ENCODE peak calls at places on chromosomes 4 and X, in four cellular contexts. One of them, this sample, is unnamed.

GRCh38 chr4:128757712-128758111 is 51.8 kb upstream of the JADE1 start:
- DNase-seq in fibroblast of mammary gland: no peak
- DNase-seq in fibroblast of pulmonary artery: no peak
- DNase-seq in lower leg skin: no peak
- DNase-seq in this sample: peak; percentile 40

GRCh38 chr4:123889376-123889945 is 492.9 kb downstream of the SPRY1 start:
- DNase-seq in fibroblast of mammary gland: peak; percentile 57
- DNase-seq in lower leg skin: no peak
- DNase-seq in fibroblast of pulmonary artery: peak; percentile 91
- DNase-seq in this sample: peak; percentile 60

GRCh38 chrX:18577400-18577799 is 94.5 kb downstream of the RS1 start:
- DNase-seq in fibroblast of pulmonary artery: no peak
- DNase-seq in fibroblast of mammary gland: no peak
- DNase-seq in lower leg skin: no peak
- DNase-seq in this sample: no peak

GRCh38 chr4:15037923-15038541 is 35.8 kb downstream of the CPEB2 start:
- DNase-seq in lower leg skin: no peak
- DNase-seq in fibroblast of mammary gland: no peak
- DNase-seq in fibroblast of pulmonary artery: peak; percentile 31
- DNase-seq in this sample: no peak

GRCh38 chr4:173835863-173836262 is 305.8 kb upstream of the HAND2 start:
- DNase-seq in fibroblast of pulmonary artery: peak; percentile 77
- DNase-seq in lower leg skin: no peak
- DNase-seq in fibroblast of mammary gland: peak; percentile 67
- DNase-seq in this sample: peak; percentile 68

GRCh38 chr4:104966349-104967033 is 180.2 kb upstream of the TET2 start:
- DNase-seq in fibroblast of pulmonary artery: peak; percentile 33
- DNase-seq in fibroblast of mammary gland: no peak
- DNase-seq in lower leg skin: no peak
- DNase-seq in this sample: no peak

GRCh38 chr4:83552085-83552484 is 16.2 kb downstream of the GPAT3 start:
- DNase-seq in fibroblast of mammary gland: peak; percentile 72
- DNase-seq in lower leg skin: no peak
- DNase-seq in fibroblast of pulmonary artery: peak; percentile 31
- DNase-seq in this sample: peak; percentile 66

GRCh38 chr4:165394275-165394674 is 15.5 kb downstream of the CPE start:
- DNase-seq in fibroblast of mammary gland: peak; percentile 58
- DNase-seq in fibroblast of pulmonary artery: peak; percentile 76
- DNase-seq in lower leg skin: no peak
- DNase-seq in this sample: no peak

GRCh38 chr4:153000068-153000420 is 63.9 kb downstream of the FHDC1 start:
- DNase-seq in fibroblast of pulmonary artery: no peak
- DNase-seq in lower leg skin: no peak
- DNase-seq in fibroblast of mammary gland: no peak
- DNase-seq in this sample: no peak

GRCh38 chr4:47474799-47475198 is 10.3 kb upstream of the ATP10D start:
- DNase-seq in fibroblast of pulmonary artery: no peak
- DNase-seq in fibroblast of mammary gland: no peak
- DNase-seq in lower leg skin: no peak
- DNase-seq in this sample: no peak

GRCh38 chr4:96845798-96846197 is 1005.9 kb downstream of the PDHA2 start:
- DNase-seq in fibroblast of pulmonary artery: no peak
- DNase-seq in lower leg skin: no peak
- DNase-seq in fibroblast of mammary gland: no peak
- DNase-seq in this sample: no peak

GRCh38 chr4:76748649-76749048 is 149.3 kb downstream of the SOWAHB start:
- DNase-seq in fibroblast of mammary gland: peak; percentile 59
- DNase-seq in lower leg skin: no peak
- DNase-seq in fibroblast of pulmonary artery: peak; percentile 51
- DNase-seq in this sample: peak; percentile 60

GRCh38 chrX:47247206-47247998 is 14.6 kb downstream of the USP11 start:
- DNase-seq in lower leg skin: peak; percentile 53
- DNase-seq in fibroblast of pulmonary artery: peak; percentile 25
- DNase-seq in fibroblast of mammary gland: peak; percentile 93
- DNase-seq in this sample: peak; percentile 69

GRCh38 chr4:40731792-40732245 is 17.9 kb upstream of the NSUN7 start:
- DNase-seq in lower leg skin: no peak
- DNase-seq in fibroblast of pulmonary artery: no peak
- DNase-seq in fibroblast of mammary gland: no peak
- DNase-seq in this sample: no peak

GRCh38 chrX:32644476-32644875 is 566.9 kb downstream of the DMD start:
- DNase-seq in fibroblast of mammary gland: no peak
- DNase-seq in lower leg skin: no peak
- DNase-seq in fibroblast of pulmonary artery: no peak
- DNase-seq in this sample: no peak

GRCh38 chr4:73742776-73743175 is 2.4 kb downstream of the CXCL8 start:
- DNase-seq in fibroblast of pulmonary artery: no peak
- DNase-seq in fibroblast of mammary gland: no peak
- DNase-seq in lower leg skin: no peak
- DNase-seq in this sample: no peak

DNA sequence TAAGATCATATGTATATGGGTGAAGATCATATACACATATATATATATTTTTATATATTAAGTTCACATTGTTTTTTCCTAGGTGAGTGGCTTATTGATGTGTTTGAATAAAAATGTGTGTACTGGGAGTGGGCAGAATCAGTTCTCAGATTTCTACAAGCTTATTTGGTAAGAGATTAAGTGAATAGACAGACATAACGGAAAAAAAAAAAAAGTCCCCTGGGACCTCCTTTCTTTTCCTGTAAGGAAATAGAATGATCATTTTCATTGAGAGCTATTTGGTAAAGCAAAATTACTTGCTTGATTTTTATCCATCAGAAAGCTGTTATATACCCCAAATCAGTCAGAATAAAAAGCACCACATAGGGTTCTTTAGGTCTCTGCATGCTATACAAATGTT is 597.7 kb downstream of the PCDH18 start:
- DNase-seq in lower leg skin: no peak
- DNase-seq in fibroblast of pulmonary artery: peak; percentile 22
- DNase-seq in fibroblast of mammary gland: peak; percentile 60
- DNase-seq in this sample: no peak
- TF ChIP-seq CTCF in lower leg skin: no peak
- TF ChIP-seq CTCF in fibroblast of pulmonary artery: no peak
- TF ChIP-seq CTCF in fibroblast of mammary gland: no peak
- TF ChIP-seq CTCF in this sample: no peak

GRCh38 chr4:17510582-17510981 is 1.3 kb downstream of the QDPR start:
- DNase-seq in fibroblast of mammary gland: no peak
- DNase-seq in lower leg skin: no peak
- DNase-seq in fibroblast of pulmonary artery: no peak
- DNase-seq in this sample: no peak
- TF ChIP-seq CTCF in fibroblast of mammary gland: no peak
- TF ChIP-seq CTCF in lower leg skin: no peak
- TF ChIP-seq CTCF in fibroblast of pulmonary artery: no peak
- TF ChIP-seq CTCF in this sample: no peak

GRCh38 chrX:153857348-153857903 is 27.1 kb upstream of the PDZD4 start:
- DNase-seq in fibroblast of mammary gland: no peak
- DNase-seq in lower leg skin: no peak
- DNase-seq in fibroblast of pulmonary artery: no peak
- DNase-seq in this sample: no peak

GRCh38 chrX:153853902-153854267 is 23.5 kb upstream of the PDZD4 start:
- DNase-seq in lower leg skin: no peak
- DNase-seq in fibroblast of mammary gland: no peak
- DNase-seq in fibroblast of pulmonary artery: no peak
- DNase-seq in this sample: no peak

GRCh38 chrX:153853180-153853901 is 23.0 kb upstream of the PDZD4 start:
- DNase-seq in fibroblast of pulmonary artery: no peak
- DNase-seq in fibroblast of mammary gland: no peak
- DNase-seq in lower leg skin: no peak
- DNase-seq in this sample: no peak

GRCh38 chrX:153851981-153852380 is 21.6 kb upstream of the PDZD4 start:
- DNase-seq in fibroblast of pulmonary artery: no peak
- DNase-seq in lower leg skin: no peak
- DNase-seq in fibroblast of mammary gland: no peak
- DNase-seq in this sample: no peak

GRCh38 chrX:153854702-153855101 is 24.4 kb upstream of the PDZD4 start:
- DNase-seq in lower leg skin: no peak
- DNase-seq in fibroblast of mammary gland: no peak
- DNase-seq in fibroblast of pulmonary artery: no peak
- DNase-seq in this sample: no peak
- TF ChIP-seq CTCF in lower leg skin: no peak
- TF ChIP-seq CTCF in fibroblast of mammary gland: no peak
- TF ChIP-seq CTCF in fibroblast of pulmonary artery: no peak
- TF ChIP-seq CTCF in this sample: no peak

GRCh38 chrX:37910186-37910585 is 62.8 kb upstream of the DYNLT3 start:
- DNase-seq in fibroblast of pulmonary artery: no peak
- DNase-seq in lower leg skin: no peak
- DNase-seq in fibroblast of mammary gland: no peak
- DNase-seq in this sample: no peak

GRCh38 chrX:37904833-37905232 is 57.5 kb upstream of the DYNLT3 start:
- DNase-seq in fibroblast of mammary gland: peak; percentile 4
- DNase-seq in lower leg skin: no peak
- DNase-seq in fibroblast of pulmonary artery: no peak
- DNase-seq in this sample: no peak

GRCh38 chrX:37906357-37906756 is 59.0 kb upstream of the DYNLT3 start:
- DNase-seq in fibroblast of pulmonary artery: no peak
- DNase-seq in fibroblast of mammary gland: no peak
- DNase-seq in lower leg skin: no peak
- DNase-seq in this sample: no peak

DNA sequence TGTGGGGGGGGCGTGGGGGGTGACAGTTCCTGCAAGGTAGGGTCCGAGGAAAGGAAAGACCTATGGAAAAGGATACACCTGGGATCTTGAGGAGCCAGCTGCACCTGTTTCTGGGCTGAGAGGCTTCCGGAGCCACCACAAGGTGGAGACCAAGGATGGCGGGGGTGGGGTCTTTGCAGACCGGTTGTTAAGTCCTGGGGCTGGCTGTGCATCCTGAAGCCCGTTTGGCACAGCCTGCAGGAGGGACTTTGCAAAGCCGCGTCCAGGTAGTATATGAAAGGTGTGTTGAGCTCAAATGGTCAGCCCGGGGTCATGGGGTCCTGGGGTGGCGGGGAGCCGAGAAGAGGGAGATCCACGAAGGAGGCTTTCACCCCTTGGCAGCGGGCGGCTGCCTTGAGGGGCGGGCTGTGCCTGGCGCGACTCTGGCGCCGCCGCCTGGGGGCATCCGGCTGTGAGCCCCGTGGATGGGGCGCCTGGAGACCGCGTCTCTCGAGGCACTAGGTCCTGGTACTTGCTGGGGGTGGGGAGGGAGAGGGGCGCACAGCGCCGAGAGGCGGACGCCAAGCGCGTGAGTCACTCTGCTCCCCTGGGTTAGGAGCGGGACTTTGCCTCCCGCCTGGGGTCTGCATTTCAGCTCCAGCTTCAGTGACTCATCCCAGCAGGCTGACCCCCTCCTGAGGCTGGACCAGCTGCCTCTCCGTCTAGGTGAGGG is 58.2 kb upstream of the DYNLT3 start:
- DNase-seq in lower leg skin: no peak
- DNase-seq in fibroblast of pulmonary artery: peak; percentile 8
- DNase-seq in fibroblast of mammary gland: peak; percentile 10
- DNase-seq in this sample: no peak
- TF ChIP-seq CTCF in lower leg skin: no peak
- TF ChIP-seq CTCF in fibroblast of pulmonary artery: no peak
- TF ChIP-seq CTCF in fibroblast of mammary gland: no peak
- TF ChIP-seq CTCF in this sample: peak; percentile 12

GRCh38 chrX:43655151-43655676 is 885 bp upstream of the MAOA start:
- DNase-seq in fibroblast of pulmonary artery: peak; percentile 56
- DNase-seq in lower leg skin: peak; percentile 86
- DNase-seq in fibroblast of mammary gland: peak; percentile 44
- DNase-seq in this sample: peak; percentile 35
- TF ChIP-seq CTCF in fibroblast of pulmonary artery: no peak
- TF ChIP-seq CTCF in lower leg skin: no peak
- TF ChIP-seq CTCF in fibroblast of mammary gland: no peak
- TF ChIP-seq CTCF in this sample: no peak

DNA sequence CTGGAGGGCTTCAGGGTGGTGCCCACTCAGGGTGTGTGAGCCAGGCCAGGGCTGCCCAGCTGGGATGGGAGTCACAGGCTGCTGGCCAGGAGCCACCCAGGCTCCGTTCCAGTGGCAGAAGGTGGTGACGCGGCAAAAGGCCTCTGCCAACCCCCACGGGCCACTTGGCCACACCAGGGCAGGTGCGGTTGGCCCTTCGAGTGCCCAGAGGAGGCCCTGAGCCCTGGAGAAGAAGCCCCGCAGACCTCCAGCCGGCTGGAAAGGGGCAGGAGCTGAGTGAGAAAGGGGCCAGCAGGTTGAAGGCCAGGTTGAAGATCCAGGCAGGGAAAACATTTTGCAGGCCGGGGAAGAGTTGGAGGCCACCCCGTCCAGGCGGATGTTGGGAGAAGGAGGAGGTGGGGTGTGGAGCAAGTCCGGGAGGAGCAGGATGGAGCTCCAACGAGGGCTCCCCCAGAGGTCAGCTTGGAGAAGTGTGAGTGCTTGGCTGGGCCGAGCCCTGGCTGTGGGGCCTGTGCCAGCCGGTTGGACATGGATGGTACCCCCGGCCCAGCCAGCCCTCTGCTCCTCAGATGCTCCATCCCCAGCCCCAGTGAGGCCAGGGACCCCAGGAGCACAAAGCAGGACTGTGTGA is 2.8 kb upstream of the CPLX1 start:
- DNase-seq in lower leg skin: no peak
- DNase-seq in fibroblast of pulmonary artery: peak; percentile 10
- DNase-seq in fibroblast of mammary gland: peak; percentile 31
- DNase-seq in this sample: peak; percentile 9
- TF ChIP-seq CTCF in lower leg skin: no peak
- TF ChIP-seq CTCF in fibroblast of pulmonary artery: peak; percentile 10
- TF ChIP-seq CTCF in fibroblast of mammary gland: no peak
- TF ChIP-seq CTCF in this sample: no peak

GRCh38 chrX:128781506-128781905 is 729.3 kb upstream of the ACTRT1 start:
- DNase-seq in fibroblast of pulmonary artery: no peak
- DNase-seq in fibroblast of mammary gland: no peak
- DNase-seq in lower leg skin: no peak
- DNase-seq in this sample: no peak
- TF ChIP-seq CTCF in fibroblast of pulmonary artery: no peak
- TF ChIP-seq CTCF in fibroblast of mammary gland: no peak
- TF ChIP-seq CTCF in lower leg skin: no peak
- TF ChIP-seq CTCF in this sample: no peak

GRCh38 chrX:102067966-102068723 is 57.3 kb upstream of the TCEAL2 start:
- DNase-seq in fibroblast of pulmonary artery: peak; percentile 22
- DNase-seq in lower leg skin: no peak
- DNase-seq in fibroblast of mammary gland: peak; percentile 29
- DNase-seq in this sample: no peak
- TF ChIP-seq CTCF in fibroblast of pulmonary artery: peak; percentile 39
- TF ChIP-seq CTCF in lower leg skin: no peak
- TF ChIP-seq CTCF in fibroblast of mammary gland: peak; percentile 50
- TF ChIP-seq CTCF in this sample: peak; percentile 23

GRCh38 chrX:87160435-87161010 is 357.1 kb upstream of the KLHL4 start:
- DNase-seq in fibroblast of pulmonary artery: no peak
- DNase-seq in lower leg skin: no peak
- DNase-seq in fibroblast of mammary gland: no peak
- DNase-seq in this sample: no peak
- TF ChIP-seq CTCF in fibroblast of pulmonary artery: no peak
- TF ChIP-seq CTCF in lower leg skin: no peak
- TF ChIP-seq CTCF in fibroblast of mammary gland: no peak
- TF ChIP-seq CTCF in this sample: no peak

GRCh38 chr4:107037188-107037587 is 1.1 kb upstream of the DKK2 start:
- DNase-seq in fibroblast of pulmonary artery: peak; percentile 42
- DNase-seq in lower leg skin: peak; percentile 90
- DNase-seq in fibroblast of mammary gland: peak; percentile 39
- DNase-seq in this sample: peak; percentile 55
- TF ChIP-seq CTCF in fibroblast of pulmonary artery: peak; percentile 58
- TF ChIP-seq CTCF in lower leg skin: no peak
- TF ChIP-seq CTCF in fibroblast of mammary gland: peak; percentile 55
- TF ChIP-seq CTCF in this sample: peak; percentile 67

This sample was measured in foreskin fibroblast.